ENCODE peak calls at places on chromosome 2, in five cellular contexts. One of them, this sample, is unnamed.

GRCh38 chr2:207434288-207434687 is 95.5 kb upstream of the CREB1 start:
- DNase-seq in IMR-90: no peak
- DNase-seq in H9: no peak
- DNase-seq in mesenchymal stem cell: no peak
- DNase-seq in trophoblast cell: no peak
- DNase-seq in this sample: no peak

GRCh38 chr2:130366720-130367119 is 10.9 kb downstream of the PTPN18 start:
- DNase-seq in trophoblast cell: no peak
- DNase-seq in mesenchymal stem cell: no peak
- DNase-seq in H9: no peak
- DNase-seq in IMR-90: no peak
- DNase-seq in this sample: no peak

GRCh38 chr2:190682168-190682567 is 33.3 kb downstream of the NAB1 start:
- DNase-seq in IMR-90: peak
- DNase-seq in trophoblast cell: no peak
- DNase-seq in mesenchymal stem cell: peak
- DNase-seq in H9: no peak
- DNase-seq in this sample: no peak

GRCh38 chr2:46964835-46965560 is 49.4 kb upstream of the MCFD2 start:
- DNase-seq in mesenchymal stem cell: no peak
- DNase-seq in IMR-90: no peak
- DNase-seq in trophoblast cell: peak
- DNase-seq in H9: no peak
- DNase-seq in this sample: no peak

GRCh38 chr2:51441786-51442185 is 409.9 kb upstream of the NRXN1 start:
- DNase-seq in H9: no peak
- DNase-seq in trophoblast cell: no peak
- DNase-seq in IMR-90: peak
- DNase-seq in mesenchymal stem cell: no peak
- DNase-seq in this sample: no peak

GRCh38 chr2:111633643-111634042 is 250.3 kb downstream of the ANAPC1 start:
- DNase-seq in trophoblast cell: no peak
- DNase-seq in IMR-90: no peak
- DNase-seq in H9: no peak
- DNase-seq in mesenchymal stem cell: no peak
- DNase-seq in this sample: no peak

GRCh38 chr2:145022671-145023330 is 502.9 kb upstream of the ZEB2 start:
- DNase-seq in trophoblast cell: no peak
- DNase-seq in H9: no peak
- DNase-seq in IMR-90: peak
- DNase-seq in mesenchymal stem cell: peak
- DNase-seq in this sample: no peak

GRCh38 chr2:96157649-96158553 is 12.7 kb upstream of the DUSP2 start:
- DNase-seq in IMR-90: no peak
- DNase-seq in mesenchymal stem cell: no peak
- DNase-seq in H9: no peak
- DNase-seq in trophoblast cell: peak
- DNase-seq in this sample: no peak

GRCh38 chr2:23904215-23904614 is 22.7 kb downstream of the ATAD2B start:
- DNase-seq in H9: no peak
- DNase-seq in mesenchymal stem cell: no peak
- DNase-seq in trophoblast cell: peak
- DNase-seq in IMR-90: no peak
- DNase-seq in this sample: no peak

GRCh38 chr2:134252092-134252775 is 1.6 kb upstream of the MGAT5 start:
- DNase-seq in IMR-90: peak
- DNase-seq in trophoblast cell: no peak
- DNase-seq in H9: no peak
- DNase-seq in mesenchymal stem cell: no peak
- DNase-seq in this sample: no peak

GRCh38 chr2:608297-608696 is 68.9 kb downstream of the TMEM18 start:
- DNase-seq in IMR-90: no peak
- DNase-seq in trophoblast cell: no peak
- DNase-seq in H9: no peak
- DNase-seq in mesenchymal stem cell: no peak
- DNase-seq in this sample: no peak

GRCh38 chr2:20577495-20578235 is 73.2 kb downstream of the HS1BP3 start:
- DNase-seq in IMR-90: peak
- DNase-seq in H9: no peak
- DNase-seq in mesenchymal stem cell: peak
- DNase-seq in trophoblast cell: peak
- DNase-seq in this sample: no peak

GRCh38 chr2:105919826-105920225 is 175.1 kb downstream of the NCK2 start:
- DNase-seq in IMR-90: peak
- DNase-seq in H9: no peak
- DNase-seq in mesenchymal stem cell: peak
- DNase-seq in trophoblast cell: peak
- DNase-seq in this sample: no peak

GRCh38 chr2:174608866-174609214 is 11.2 kb upstream of the WIPF1 start:
- DNase-seq in trophoblast cell: no peak
- DNase-seq in IMR-90: no peak
- DNase-seq in H9: no peak
- DNase-seq in mesenchymal stem cell: no peak
- DNase-seq in this sample: no peak

GRCh38 chr2:185567196-185567595 is 171.4 kb upstream of the FSIP2 start:
- DNase-seq in mesenchymal stem cell: no peak
- DNase-seq in H9: no peak
- DNase-seq in trophoblast cell: no peak
- DNase-seq in IMR-90: no peak
- DNase-seq in this sample: no peak

GRCh38 chr2:74741076-74741460 is 87.0 kb downstream of the SEMA4F start:
- DNase-seq in H9: no peak
- DNase-seq in mesenchymal stem cell: no peak
- DNase-seq in IMR-90: no peak
- DNase-seq in trophoblast cell: no peak
- DNase-seq in this sample: no peak

GRCh38 chr2:208101716-208102631 is 22.4 kb downstream of the CRYGD start:
- DNase-seq in mesenchymal stem cell: no peak
- DNase-seq in H9: no peak
- DNase-seq in trophoblast cell: peak
- DNase-seq in IMR-90: peak
- DNase-seq in this sample: no peak

GRCh38 chr2:113980946-113981345 is 91.1 kb downstream of the ACTR3 start:
- DNase-seq in IMR-90: peak
- DNase-seq in mesenchymal stem cell: peak
- DNase-seq in trophoblast cell: peak
- DNase-seq in H9: no peak
- DNase-seq in this sample: no peak

GRCh38 chr2:176753752-176754474 is 458.7 kb upstream of the HNRNPA3 start:
- DNase-seq in trophoblast cell: no peak
- DNase-seq in mesenchymal stem cell: no peak
- DNase-seq in H9: no peak
- DNase-seq in IMR-90: no peak
- DNase-seq in this sample: no peak

GRCh38 chr2:124607679-124608078 is 582.6 kb downstream of the CNTNAP5 start:
- DNase-seq in H9: no peak
- DNase-seq in mesenchymal stem cell: no peak
- DNase-seq in trophoblast cell: no peak
- DNase-seq in IMR-90: no peak
- DNase-seq in this sample: no peak

GRCh38 chr2:239579524-239580198 is 178.8 kb upstream of the HDAC4 start:
- DNase-seq in IMR-90: no peak
- DNase-seq in H9: no peak
- DNase-seq in trophoblast cell: no peak
- DNase-seq in mesenchymal stem cell: no peak
- DNase-seq in this sample: no peak

GRCh38 chr2:27024188-27024587 is 8.6 kb upstream of the TMEM214 start:
- DNase-seq in mesenchymal stem cell: peak
- DNase-seq in trophoblast cell: no peak
- DNase-seq in IMR-90: no peak
- DNase-seq in H9: peak
- DNase-seq in this sample: no peak

GRCh38 chr2:161265874-161266273 is 42.4 kb upstream of the PSMD14 start:
- DNase-seq in H9: no peak
- DNase-seq in IMR-90: no peak
- DNase-seq in mesenchymal stem cell: no peak
- DNase-seq in trophoblast cell: no peak
- DNase-seq in this sample: no peak

DNA sequence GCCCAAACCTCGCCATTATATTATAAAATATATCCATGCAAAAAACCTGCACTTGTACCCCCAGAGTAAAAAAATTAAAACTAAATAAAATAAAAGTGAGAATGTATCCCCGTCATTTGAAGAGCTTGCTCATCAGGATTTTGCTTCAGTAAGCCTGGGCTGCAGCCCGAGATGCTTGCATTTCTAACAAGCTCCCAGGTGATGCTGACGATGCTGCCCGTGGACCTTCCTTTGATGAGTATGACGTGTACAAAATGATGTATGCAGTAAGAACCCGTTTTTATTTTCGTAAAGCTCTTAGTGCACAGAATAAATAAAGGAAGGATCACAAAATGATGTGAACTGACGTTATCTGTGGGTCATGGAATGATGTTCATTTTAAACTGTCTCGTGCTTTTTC is 63.5 kb downstream of the CRACDL start:
- DNase-seq in IMR-90: no peak
- DNase-seq in trophoblast cell: peak
- DNase-seq in H9: no peak
- DNase-seq in mesenchymal stem cell: no peak
- DNase-seq in this sample: no peak
- H3K18ac ChIP-seq in IMR-90: no peak
- H3K18ac ChIP-seq in trophoblast cell: no peak
- H3K18ac ChIP-seq in H9: no peak
- H3K18ac ChIP-seq in mesenchymal stem cell: no peak
- H3K18ac ChIP-seq in this sample: no peak

GRCh38 chr2:39413063-39413722 is 23.9 kb downstream of the MAP4K3 start:
- DNase-seq in IMR-90: no peak
- DNase-seq in H9: no peak
- DNase-seq in trophoblast cell: no peak
- DNase-seq in mesenchymal stem cell: peak
- DNase-seq in this sample: no peak
- H3K18ac ChIP-seq in IMR-90: peak
- H3K18ac ChIP-seq in H9: no peak
- H3K18ac ChIP-seq in trophoblast cell: no peak
- H3K18ac ChIP-seq in mesenchymal stem cell: no peak
- H3K18ac ChIP-seq in this sample: no peak

DNA sequence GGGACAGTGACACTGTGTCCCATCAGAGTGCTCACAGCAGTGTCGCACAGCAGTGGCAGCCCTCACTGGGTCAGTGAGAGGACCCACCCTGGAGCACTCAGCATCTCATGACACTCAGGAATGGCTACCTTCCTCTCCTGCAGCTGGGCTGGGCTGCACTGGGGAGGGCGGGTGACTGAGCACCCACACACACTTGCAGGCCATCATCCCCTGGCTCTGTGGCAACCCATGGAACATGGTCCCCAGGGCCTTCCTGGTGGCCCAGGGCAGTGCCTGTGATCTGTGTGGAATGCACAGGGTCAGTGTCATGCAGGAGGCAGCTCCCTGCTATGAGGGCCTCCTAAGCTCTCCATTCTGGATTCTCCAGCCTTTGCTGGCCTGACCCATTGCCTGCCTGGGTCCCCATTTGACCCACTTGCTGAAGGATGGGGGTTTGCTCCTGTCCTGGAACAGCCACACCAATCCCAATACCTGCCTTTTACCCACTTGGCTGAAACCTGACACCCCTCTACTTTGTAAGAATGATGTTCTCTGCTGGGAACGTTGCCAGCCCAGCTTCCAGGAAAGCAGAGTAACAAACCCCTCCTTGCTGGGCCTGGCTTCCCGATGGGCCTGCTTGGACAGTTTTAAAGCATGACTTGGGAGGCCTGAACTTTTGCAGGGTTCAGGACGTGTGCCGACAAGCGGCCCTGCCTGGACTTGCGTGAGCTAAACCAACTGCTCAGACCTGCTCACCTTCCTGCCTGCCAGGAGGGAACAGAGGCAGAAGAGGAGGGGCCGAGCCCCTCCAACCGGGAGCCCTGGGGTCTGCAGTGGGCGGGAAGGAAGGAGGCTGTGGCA is 13.7 kb downstream of the HS6ST1 start:
- DNase-seq in trophoblast cell: peak
- DNase-seq in H9: peak
- DNase-seq in mesenchymal stem cell: peak
- DNase-seq in IMR-90: peak
- DNase-seq in this sample: no peak
- H3K18ac ChIP-seq in trophoblast cell: peak
- H3K18ac ChIP-seq in H9: no peak
- H3K18ac ChIP-seq in mesenchymal stem cell: peak
- H3K18ac ChIP-seq in IMR-90: peak
- H3K18ac ChIP-seq in this sample: peak

GRCh38 chr2:202376460-202377307 is 557 bp downstream of the BMPR2 start:
- DNase-seq in mesenchymal stem cell: peak
- DNase-seq in IMR-90: peak
- DNase-seq in trophoblast cell: peak
- DNase-seq in H9: no peak
- DNase-seq in this sample: no peak
- H3K18ac ChIP-seq in mesenchymal stem cell: peak
- H3K18ac ChIP-seq in IMR-90: peak
- H3K18ac ChIP-seq in trophoblast cell: peak
- H3K18ac ChIP-seq in H9: no peak
- H3K18ac ChIP-seq in this sample: peak

GRCh38 chr2:39665811-39666488 is at the start of gene TMEM178A:
- DNase-seq in IMR-90: no peak
- DNase-seq in H9: peak
- DNase-seq in trophoblast cell: peak
- DNase-seq in mesenchymal stem cell: peak
- DNase-seq in this sample: no peak
- H3K18ac ChIP-seq in IMR-90: no peak
- H3K18ac ChIP-seq in H9: peak
- H3K18ac ChIP-seq in trophoblast cell: no peak
- H3K18ac ChIP-seq in mesenchymal stem cell: peak
- H3K18ac ChIP-seq in this sample: peak

DNA sequence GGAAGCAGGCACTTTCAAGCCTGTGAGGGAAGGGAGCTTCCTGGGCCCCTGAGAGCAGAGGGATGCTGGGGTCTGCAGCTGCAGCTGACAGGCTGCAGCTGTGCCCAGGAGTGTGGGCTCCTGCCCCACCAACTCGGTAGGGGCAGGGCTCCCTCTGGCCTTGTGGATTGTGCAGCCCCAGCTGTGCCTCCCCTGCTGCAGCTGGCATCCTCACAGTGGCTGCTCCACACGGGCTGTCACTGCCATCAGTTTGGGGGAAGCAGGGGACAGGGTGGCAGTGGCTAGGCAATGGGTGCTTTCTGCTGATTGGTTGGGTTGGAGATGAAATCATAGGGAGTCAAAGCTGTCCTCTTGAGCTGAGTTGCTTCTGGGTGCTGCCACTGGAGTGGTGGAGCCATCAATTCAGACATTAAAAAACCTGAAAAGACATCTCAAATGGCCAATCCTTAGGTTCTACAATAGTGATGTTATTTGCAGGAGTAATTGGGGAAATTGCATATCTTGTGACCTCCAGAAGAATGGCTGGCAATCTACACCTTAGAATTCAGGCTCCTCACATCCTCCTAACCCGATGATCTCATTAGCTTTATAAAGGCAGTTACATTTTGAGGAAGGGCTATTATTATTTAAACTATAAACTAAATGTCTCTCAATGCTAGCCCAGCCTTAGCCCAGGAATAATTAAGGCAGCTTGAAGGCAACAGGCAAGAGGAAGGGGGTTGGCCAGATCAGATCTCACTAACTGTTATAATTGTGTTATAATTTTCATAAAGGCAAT is 41.3 kb downstream of the FAM171B start:
- DNase-seq in trophoblast cell: no peak
- DNase-seq in IMR-90: no peak
- DNase-seq in H9: peak
- DNase-seq in mesenchymal stem cell: no peak
- DNase-seq in this sample: no peak
- H3K18ac ChIP-seq in trophoblast cell: no peak
- H3K18ac ChIP-seq in IMR-90: no peak
- H3K18ac ChIP-seq in H9: no peak
- H3K18ac ChIP-seq in mesenchymal stem cell: no peak
- H3K18ac ChIP-seq in this sample: peak

GRCh38 chr2:201996681-201997254 is 36.9 kb upstream of the FZD7 start:
- DNase-seq in trophoblast cell: peak
- DNase-seq in mesenchymal stem cell: no peak
- DNase-seq in H9: no peak
- DNase-seq in IMR-90: no peak
- DNase-seq in this sample: no peak
- H3K18ac ChIP-seq in trophoblast cell: no peak
- H3K18ac ChIP-seq in mesenchymal stem cell: no peak
- H3K18ac ChIP-seq in H9: peak
- H3K18ac ChIP-seq in IMR-90: no peak
- H3K18ac ChIP-seq in this sample: no peak